ENCODE peak calls at places on chromosomes 1 and 21, in five cellular contexts. D is AG09309, I is fibroblast of villous mesenchyme, J is K562, V is HFFc6. F is an unnamed sample.

GRCh38 chr1:225700889-225701465 is 48.1 kb upstream of the ENAH start:
- DNase-seq in D (no peak), I (no peak), J (no peak), V (no peak), F (no peak)

GRCh38 chr1:5920201-5920600 is 72.0 kb downstream of the NPHP4 start:
- DNase-seq in D (no peak), I (no peak), J (no peak), V (no peak), F (no peak)

GRCh38 chr1:11730429-11730861 is 5.5 kb upstream of the AGTRAP start:
- DNase-seq in D (no peak), I (peak; percentile 48), J (no peak), V (no peak), F (peak; percentile 28)

GRCh38 chr21:26119906-26120305 is 50.7 kb downstream of the APP start:
- DNase-seq in D (no peak), I (no peak), J (no peak), V (no peak), F (no peak)

GRCh38 chr1:174157157-174157806 is 2.0 kb upstream of the RABGAP1L start:
- DNase-seq in D (no peak), I (no peak), J (no peak), V (no peak), F (no peak)

GRCh38 chr21:34592120-34592561 is 22.8 kb downstream of the RCAN1 start:
- DNase-seq in D (no peak), I (peak; percentile 90), J (peak; percentile 71), V (no peak), F (no peak)

GRCh38 chr1:181126871-181127587 is 38.5 kb downstream of the IER5 start:
- DNase-seq in D (no peak), I (peak; percentile 37), J (no peak), V (no peak), F (no peak)

GRCh38 chr1:17586172-17586963 is 46.9 kb downstream of the ARHGEF10L start:
- DNase-seq in D (peak; percentile 76), I (peak; percentile 92), J (no peak), V (peak; percentile 83), F (no peak)

GRCh38 chr1:42913426-42914091 is 45.1 kb downstream of the SLC2A1 start:
- DNase-seq in D (peak; percentile 37), I (peak; percentile 88), J (peak; percentile 71), V (peak; percentile 78), F (peak; percentile 72)

GRCh38 chr1:43879414-43879813 is 54.2 kb upstream of the ARTN start:
- DNase-seq in D (peak; percentile 25), I (no peak), J (no peak), V (peak; percentile 60), F (no peak)

GRCh38 chr1:154983776-154984466 is 777 bp downstream of the FLAD1 start:
- DNase-seq in D (no peak), I (no peak), J (no peak), V (no peak), F (no peak)

GRCh38 chr1:85320371-85321131 is 44.1 kb upstream of the BCL10 start:
- DNase-seq in D (no peak), I (peak; percentile 41), J (no peak), V (peak; percentile 67), F (no peak)

GRCh38 chr1:187870567-187870966 is 1041.8 kb downstream of the PLA2G4A start:
- DNase-seq in D (no peak), I (no peak), J (no peak), V (no peak), F (no peak)

GRCh38 chr1:172699111-172699510 is 40.2 kb downstream of the FASLG start:
- DNase-seq in D (no peak), I (no peak), J (no peak), V (peak; percentile 43), F (peak; percentile 35)

GRCh38 chr1:197924516-197925123 is 7.4 kb downstream of the LHX9 start:
- DNase-seq in D (peak; percentile 21), I (peak; percentile 58), J (peak; percentile 70), V (peak; percentile 61), F (peak; percentile 47)

GRCh38 chr21:44784810-44785209 is 16.8 kb downstream of the UBE2G2 start:
- DNase-seq in D (no peak), I (no peak), J (no peak), V (no peak), F (no peak)

GRCh38 chr1:219092206-219092605 is 81.5 kb upstream of the LYPLAL1 start:
- DNase-seq in D (peak; percentile 18), I (no peak), J (no peak), V (peak; percentile 43), F (no peak)

GRCh38 chr21:33380483-33380998 is 22.7 kb upstream of the IFNGR2 start:
- DNase-seq in D (peak; percentile 89), I (peak; percentile 95), J (peak; percentile 60), V (peak; percentile 96), F (no peak)

GRCh38 chr1:18069903-18070302 is 37.7 kb upstream of the IGSF21 start:
- DNase-seq in D (no peak), I (no peak), J (no peak), V (no peak), F (no peak)

GRCh38 chr1:2612591-2613365 is 20.0 kb downstream of the MMEL1 start:
- DNase-seq in D (no peak), I (no peak), J (no peak), V (no peak), F (no peak)

GRCh38 chr1:28582248-28582615 is 9.8 kb upstream of the RAB42 start:
- DNase-seq in D (no peak), I (peak; percentile 48), J (no peak), V (no peak), F (no peak)

GRCh38 chr1:211092955-211093354 is 41.0 kb downstream of the KCNH1 start:
- DNase-seq in D (no peak), I (no peak), J (no peak), V (no peak), F (no peak)

GRCh38 chr1:97919568-97920261 is 1.1 kb downstream of the DPYD start:
- DNase-seq in D (no peak), I (peak; percentile 57), J (no peak), V (no peak), F (no peak)

GRCh38 chr1:61569212-61569621 is 155.7 kb downstream of the TM2D1 start:
- DNase-seq in D (no peak), I (no peak), J (no peak), V (no peak), F (no peak)

GRCh38 chr1:26833432-26834405 is 7.2 kb downstream of the ZDHHC18 start:
- DNase-seq in D (no peak), I (peak; percentile 54), J (no peak), V (no peak), F (no peak)

GRCh38 chr1:50436489-50436888 is 13.2 kb upstream of the DMRTA2 start:
- DNase-seq in D (no peak), I (no peak), J (no peak), V (no peak), F (no peak)

GRCh38 chr21:46402421-46402820 is 56.3 kb upstream of the DIP2A start:
- DNase-seq in D (no peak), I (no peak), J (no peak), V (no peak), F (no peak)

GRCh38 chr1:98741164-98741563 is 79.6 kb downstream of the SNX7 start:
- DNase-seq in D (no peak), I (no peak), J (no peak), V (no peak), F (no peak)

GRCh38 chr1:153533689-153534201 is 2.0 kb downstream of the S100A6 start:
- DNase-seq in D (peak; percentile 77), I (peak; percentile 90), J (peak; percentile 47), V (peak; percentile 92), F (no peak)

GRCh38 chr1:17984510-17985085 is 123.0 kb upstream of the IGSF21 start:
- DNase-seq in D (no peak), I (no peak), J (peak; percentile 67), V (no peak), F (peak; percentile 41)

GRCh38 chr1:206982216-206982615 is 12.0 kb upstream of the FCAMR start:
- DNase-seq in D (peak; percentile 8), I (peak; percentile 36), J (peak; percentile 75), V (peak; percentile 28), F (peak; percentile 57)

GRCh38 chr1:17475729-17476128 is 36.3 kb upstream of the RCC2 start:
- DNase-seq in D (peak; percentile 64), I (peak; percentile 57), J (no peak), V (peak; percentile 95), F (no peak)

GRCh38 chr1:4527819-4528218 is 126.6 kb upstream of the AJAP1 start:
- DNase-seq in D (no peak), I (no peak), J (no peak), V (no peak), F (no peak)

DNA sequence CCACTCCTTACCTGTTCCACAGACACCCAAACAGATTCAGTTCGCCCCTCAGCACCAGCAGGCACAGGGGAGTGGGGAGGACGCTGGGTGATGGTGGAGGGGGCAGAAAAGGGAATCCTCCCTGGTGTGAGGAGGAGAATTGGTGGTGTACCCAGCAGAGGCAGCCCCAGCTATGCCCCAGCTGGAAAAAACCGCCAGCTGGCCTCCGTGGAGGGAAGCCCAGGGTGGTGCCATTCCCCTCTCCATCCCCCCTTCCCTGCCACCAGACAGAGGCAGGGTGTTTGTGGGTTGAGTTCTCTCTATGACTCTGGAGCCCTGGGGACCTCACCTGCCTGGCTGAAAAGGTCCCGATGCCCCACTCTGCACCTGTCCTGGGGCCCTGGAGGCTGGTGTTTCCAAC is 27.9 kb downstream of the OPTC start:
- DNase-seq in D (no peak), I (no peak), J (no peak), V (no peak), F (no peak)
- TF ChIP-seq CTCF in D (no peak), I (no peak), J (no peak), V (no peak), F (no peak)

GRCh38 chr1:246012271-246012854 is 494.7 kb downstream of the SMYD3 start:
- DNase-seq in D (peak; percentile 8), I (peak; percentile 66), J (peak; percentile 62), V (peak; percentile 19), F (peak; percentile 23)
- TF ChIP-seq CTCF in D (peak; percentile 60), I (peak; percentile 70), J (peak; percentile 92), V (peak; percentile 83), F (peak; percentile 73)

GRCh38 chr1:91836307-91837056 is 49.5 kb downstream of the TGFBR3 start:
- DNase-seq in D (no peak), I (no peak), J (no peak), V (no peak), F (no peak)
- TF ChIP-seq CTCF in D (no peak), I (no peak), J (no peak), V (no peak), F (no peak)

DNA sequence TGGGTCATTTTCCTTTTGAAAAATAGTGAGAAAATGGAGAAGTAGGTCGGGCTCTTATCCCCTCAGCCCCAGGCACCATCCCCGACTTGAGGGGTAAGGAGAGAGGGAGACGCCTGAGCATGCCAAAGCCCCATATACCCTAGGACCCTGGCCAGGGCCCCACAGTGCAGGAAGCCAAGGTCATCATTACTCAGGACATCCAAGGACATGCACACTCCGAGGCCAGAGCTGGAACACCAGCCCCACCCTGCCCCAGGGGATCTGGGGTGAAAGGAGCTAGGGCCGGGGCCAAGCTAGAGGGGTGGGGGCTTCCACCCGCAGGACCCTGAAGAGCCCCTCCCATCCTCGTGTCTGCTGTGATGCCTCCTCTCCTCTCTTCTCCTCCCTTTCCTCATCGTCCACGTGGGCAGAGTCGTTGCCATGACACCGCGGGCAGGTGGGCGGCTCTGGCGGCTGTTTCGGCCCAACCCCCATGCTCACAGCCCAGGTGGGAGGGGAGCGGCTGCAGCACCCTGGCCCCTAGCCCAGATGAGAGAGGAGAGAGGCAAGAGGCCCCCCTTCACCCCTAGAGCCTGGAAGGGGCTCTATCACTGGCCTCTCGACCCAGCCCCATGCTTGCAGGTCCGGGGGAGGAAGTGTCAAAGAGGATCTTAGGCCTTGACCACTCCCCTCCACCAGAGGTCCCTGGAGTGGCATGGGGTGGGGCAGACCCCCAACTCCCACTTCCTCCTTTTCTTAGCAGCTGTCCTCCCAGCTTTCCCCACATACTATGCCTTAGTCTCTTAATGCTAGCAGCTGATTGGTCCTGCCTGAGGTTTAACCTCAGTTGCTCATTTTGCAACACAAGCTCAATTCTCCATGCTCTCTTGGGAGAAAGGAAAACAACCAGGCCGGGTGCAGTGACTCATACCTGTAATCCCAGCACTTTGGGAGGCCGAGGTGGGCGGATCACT is 10.6 kb downstream of the DLGAP3 start:
- DNase-seq in D (no peak), I (no peak), J (peak; percentile 53), V (no peak), F (no peak)
- TF ChIP-seq CTCF in D (no peak), I (no peak), J (peak; percentile 24), V (no peak), F (no peak)